ENCODE peak calls at places on chromosomes 4 and X, in four cellular contexts. M, J, H and O are unnamed samples.

GRCh38 chrX:129634541-129634940 is 20.2 kb downstream of the APLN start:
- DNase-seq in M (no peak), J (no peak), H (no peak), O (no peak)

GRCh38 chr4:152634110-152634760 is 45.6 kb downstream of the TMEM154 start:
- DNase-seq in M (no peak), J (no peak), H (no peak), O (no peak)

GRCh38 chr4:154435895-154436294 is 55.7 kb downstream of the DCHS2 start:
- DNase-seq in M (no peak), J (no peak), H (no peak), O (no peak)

GRCh38 chr4:144818136-144818535 is 172.2 kb downstream of the HHIP start:
- DNase-seq in M (no peak), J (no peak), H (no peak), O (no peak)

GRCh38 chrX:45400380-45400779 is 199.7 kb upstream of the DIPK2B start:
- DNase-seq in M (no peak), J (no peak), H (no peak), O (no peak)

GRCh38 chr4:109184421-109184956 is 118.0 kb downstream of the COL25A1 start:
- DNase-seq in M (no peak), J (no peak), H (no peak), O (no peak)

GRCh38 chr4:87557348-87557747 is 28.2 kb upstream of the SPARCL1 start:
- DNase-seq in M (no peak), J (no peak), H (no peak), O (no peak)

GRCh38 chrX:101462892-101463291 is 22.4 kb upstream of the ARMCX4 start:
- DNase-seq in M (no peak), J (no peak), H (no peak), O (no peak)

GRCh38 chrX:86348669-86349068 is 200.4 kb downstream of the DACH2 start:
- DNase-seq in M (no peak), J (no peak), H (no peak), O (no peak)

GRCh38 chr4:170089274-170089742 is 448 bp downstream of the AADAT start:
- DNase-seq in M (no peak), J (no peak), H (no peak), O (no peak)

GRCh38 chr4:6951880-6952381 is 42.3 kb downstream of the TBC1D14 start:
- DNase-seq in M (no peak), J (peak; percentile 64), H (no peak), O (no peak)

GRCh38 chr4:30792616-30793015 is 72.4 kb downstream of the PCDH7 start:
- DNase-seq in M (no peak), J (no peak), H (no peak), O (no peak)

GRCh38 chr4:144611850-144612249 is 34.1 kb upstream of the HHIP start:
- DNase-seq in M (no peak), J (no peak), H (no peak), O (no peak)

GRCh38 chr4:47373174-47373573 is 90.3 kb downstream of the COMMD8 start:
- DNase-seq in M (no peak), J (no peak), H (no peak), O (no peak)

GRCh38 chr4:89410687-89411086 is 103.1 kb upstream of the GPRIN3 start:
- DNase-seq in M (no peak), J (no peak), H (no peak), O (no peak)

GRCh38 chr4:42313872-42314271 is 83.4 kb upstream of the SHISA3 start:
- DNase-seq in M (no peak), J (no peak), H (no peak), O (no peak)

GRCh38 chrX:53714580-53715335 is 28.2 kb upstream of the HUWE1 start:
- DNase-seq in M (peak; percentile 8), J (peak; percentile 72), H (no peak), O (no peak)

GRCh38 chrX:40154853-40155616 is 57.3 kb upstream of the BCOR start:
- DNase-seq in M (no peak), J (no peak), H (no peak), O (no peak)

GRCh38 chr4:18033111-18034085 is 11.8 kb upstream of the LCORL start:
- DNase-seq in M (no peak), J (no peak), H (no peak), O (no peak)

GRCh38 chrX:77899081-77899828 is at the start of gene COX7B:
- DNase-seq in M (no peak), J (peak; percentile 84), H (peak; percentile 9), O (no peak)

GRCh38 chrX:108072746-108073145 is 18.6 kb downstream of the PSMD10 start:
- DNase-seq in M (no peak), J (no peak), H (no peak), O (no peak)

GRCh38 chrX:69503228-69503834 is 795 bp upstream of the NALF2 start:
- DNase-seq in M (no peak), J (no peak), H (no peak), O (no peak)

GRCh38 chrX:53939127-53939526 is 105.1 kb downstream of the PHF8 start:
- DNase-seq in M (no peak), J (no peak), H (no peak), O (no peak)